ENCODE peak calls at places on chromosome 16, in eight cellular contexts. P is suprapubic skin, D is transverse colon, N is K562, C is stomach, V is sigmoid colon, A is GM12878, E is SK-N-SH. B is an unnamed sample.

GRCh38 chr16:75044800-75045361 is 46.1 kb downstream of the ZNRF1 start:
- DNase-seq in D (no peak), A (no peak), C (no peak), E (no peak), P (no peak), N (no peak), V (peak; percentile 77), B (no peak)

GRCh38 chr16:19478505-19478904 is 43.4 kb downstream of the GDE1 start:
- DNase-seq in A (no peak), P (no peak), V (no peak), D (no peak), C (no peak), E (no peak), N (no peak), B (no peak)

GRCh38 chr16:15723808-15724207 is 73.8 kb downstream of the NDE1 start:
- DNase-seq in N (no peak), E (no peak), C (no peak), A (no peak), V (no peak), D (no peak), P (no peak), B (no peak)

GRCh38 chr16:84985079-84986065 is 26.0 kb downstream of the ZDHHC7 start:
- DNase-seq in N (no peak), E (no peak), P (no peak), A (no peak), D (no peak), C (no peak), V (no peak), B (no peak)

GRCh38 chr16:66359012-66359411 is 7.5 kb upstream of the CDH5 start:
- DNase-seq in D (no peak), E (no peak), A (no peak), P (no peak), V (no peak), C (no peak), N (no peak), B (no peak)

GRCh38 chr16:48081656-48082055 is 74.1 kb downstream of the ABCC12 start:
- DNase-seq in E (no peak), A (no peak), P (no peak), C (no peak), V (no peak), N (no peak), D (no peak), B (no peak)

GRCh38 chr16:15887283-15887682 is 1.1 kb downstream of the CEP20 start:
- DNase-seq in V (no peak), N (no peak), A (no peak), E (no peak), C (no peak), P (no peak), D (no peak), B (no peak)

GRCh38 chr16:2963611-2964415 is at the start of gene KREMEN2:
- DNase-seq in D (peak; percentile 21), V (no peak), C (no peak), N (peak; percentile 91), E (peak; percentile 90), P (peak; percentile 67), A (no peak), B (no peak)

GRCh38 chr16:4373909-4374742 is 2.5 kb downstream of the VASN start:
- DNase-seq in N (peak; percentile 29), D (peak; percentile 64), C (peak; percentile 83), P (peak; percentile 92), E (no peak), A (no peak), V (peak; percentile 95), B (no peak)

GRCh38 chr16:67166883-67167168 is 2.3 kb downstream of the HSF4 start:
- DNase-seq in C (no peak), D (peak; percentile 8), A (no peak), V (no peak), N (no peak), E (no peak), P (no peak), B (no peak)

GRCh38 chr16:57446530-57447141 is 549 bp downstream of the CIAPIN1 start:
- DNase-seq in A (no peak), D (peak; percentile 31), C (peak; percentile 34), V (peak; percentile 74), E (peak; percentile 37), P (peak; percentile 83), N (peak; percentile 57), B (no peak)

GRCh38 chr16:85286970-85287814 is 174.9 kb upstream of the CIBAR2 start:
- DNase-seq in E (peak; percentile 93), N (peak; percentile 76), C (no peak), V (peak; percentile 75), D (no peak), A (no peak), P (peak; percentile 77), B (no peak)

GRCh38 chr16:25707982-25708583 is 16.3 kb downstream of the HS3ST4 start:
- DNase-seq in A (no peak), P (no peak), E (peak; percentile 33), D (peak; percentile 10), N (peak; percentile 50), V (no peak), C (peak; percentile 42), B (no peak)

GRCh38 chr16:56428087-56428486 is 2.7 kb upstream of the AMFR start:
- DNase-seq in E (no peak), A (no peak), D (no peak), P (no peak), N (no peak), V (no peak), C (no peak), B (no peak)

GRCh38 chr16:28291651-28292626 is at the start of gene SBK1:
- DNase-seq in N (peak; percentile 95), V (peak; percentile 76), E (peak; percentile 98), D (peak; percentile 84), A (peak; percentile 19), C (peak; percentile 87), P (peak; percentile 70), B (no peak)

GRCh38 chr16:85338989-85339388 is 226.7 kb upstream of the CIBAR2 start:
- DNase-seq in V (no peak), N (no peak), C (no peak), P (no peak), E (no peak), A (no peak), D (no peak), B (no peak)

GRCh38 chr16:84462296-84463210 is 41.9 kb downstream of the MEAK7 start:
- DNase-seq in E (no peak), D (no peak), A (no peak), P (no peak), N (no peak), C (no peak), V (peak; percentile 52), B (no peak)

GRCh38 chr16:15949210-15950166 is at the start of gene ABCC1:
- DNase-seq in D (peak; percentile 57), A (no peak), P (no peak), C (peak; percentile 57), E (peak; percentile 95), N (peak; percentile 87), V (no peak), B (peak; percentile 68)

GRCh38 chr16:53605356-53605755 is 98.3 kb downstream of the RPGRIP1L start:
- DNase-seq in A (no peak), D (no peak), V (no peak), N (no peak), P (no peak), E (no peak), C (no peak), B (no peak)

GRCh38 chr16:7650446-7650845 is 317.8 kb downstream of the RBFOX1 start:
- DNase-seq in V (no peak), A (no peak), E (no peak), C (no peak), P (no peak), N (no peak), D (no peak), B (no peak)

GRCh38 chr16:1592446-1592845 is 19.4 kb downstream of the IFT140 start:
- DNase-seq in E (no peak), C (no peak), N (no peak), D (no peak), A (no peak), P (no peak), V (no peak), B (no peak)
- TF ChIP-seq EP300 in E (no peak), C (no peak), N (no peak), D (no peak), A (no peak), P (no peak), V (no peak), B (no peak)

DNA sequence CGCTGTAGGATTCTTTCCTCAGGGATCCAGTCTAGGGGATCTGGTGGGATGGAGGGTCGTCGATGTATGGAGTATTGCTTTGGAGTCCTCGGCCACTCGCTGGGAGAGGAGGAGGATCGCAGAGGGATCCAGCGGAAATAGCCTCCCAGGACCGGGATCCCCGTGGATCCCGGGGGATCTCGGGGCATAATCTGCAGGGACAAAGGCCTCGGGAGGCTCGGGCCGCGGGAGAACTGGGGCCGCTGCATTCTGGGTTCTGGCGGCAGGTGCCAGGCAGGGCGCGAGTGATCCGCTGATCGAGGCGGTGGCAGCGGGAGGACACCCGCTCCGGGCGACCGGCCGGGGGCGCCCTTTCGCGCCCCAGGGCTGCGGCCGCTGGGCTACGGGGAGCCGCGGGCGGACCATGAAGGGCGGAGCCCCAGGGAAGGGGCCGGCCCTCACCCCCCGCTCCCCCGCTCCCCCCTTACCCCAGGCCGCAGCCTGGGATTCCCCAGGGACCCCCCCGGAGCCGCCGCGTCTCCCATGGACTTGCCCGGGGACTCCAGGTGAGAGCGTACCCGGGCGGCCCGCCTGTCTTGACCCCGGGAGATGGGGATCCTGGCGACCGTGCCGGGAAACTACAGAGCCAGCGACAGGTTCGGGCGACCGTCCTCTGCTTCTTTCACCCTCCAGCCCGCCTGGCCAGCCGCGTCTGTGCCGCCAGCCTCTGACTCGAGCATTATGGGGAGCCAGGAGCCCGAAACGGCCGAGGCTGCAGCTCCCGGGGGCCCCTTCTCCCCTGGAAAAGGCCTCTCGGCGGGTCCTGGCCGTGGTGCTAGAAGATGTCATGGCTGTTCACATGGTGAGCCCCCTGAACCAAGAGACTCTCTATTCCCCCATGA is 604 bp downstream of the PRR14 start:
- DNase-seq in P (peak; percentile 87), A (no peak), N (peak; percentile 88), V (peak; percentile 85), E (peak; percentile 88), C (peak; percentile 76), D (peak; percentile 80), B (no peak)
- TF ChIP-seq POLR2AphosphoS5 in P (no peak), A (no peak), N (no peak), V (peak; percentile 63), E (no peak), C (peak; percentile 56), D (no peak), B (no peak)

GRCh38 chr16:1054660-1055556 is 17.6 kb upstream of the SSTR5 start:
- DNase-seq in P (no peak), C (peak; percentile 68), V (no peak), E (peak; percentile 91), D (peak; percentile 51), N (peak; percentile 75), A (no peak), B (no peak)
- TF ChIP-seq EP300 in P (no peak), C (no peak), V (no peak), E (no peak), D (no peak), N (no peak), A (no peak), B (no peak)

DNA sequence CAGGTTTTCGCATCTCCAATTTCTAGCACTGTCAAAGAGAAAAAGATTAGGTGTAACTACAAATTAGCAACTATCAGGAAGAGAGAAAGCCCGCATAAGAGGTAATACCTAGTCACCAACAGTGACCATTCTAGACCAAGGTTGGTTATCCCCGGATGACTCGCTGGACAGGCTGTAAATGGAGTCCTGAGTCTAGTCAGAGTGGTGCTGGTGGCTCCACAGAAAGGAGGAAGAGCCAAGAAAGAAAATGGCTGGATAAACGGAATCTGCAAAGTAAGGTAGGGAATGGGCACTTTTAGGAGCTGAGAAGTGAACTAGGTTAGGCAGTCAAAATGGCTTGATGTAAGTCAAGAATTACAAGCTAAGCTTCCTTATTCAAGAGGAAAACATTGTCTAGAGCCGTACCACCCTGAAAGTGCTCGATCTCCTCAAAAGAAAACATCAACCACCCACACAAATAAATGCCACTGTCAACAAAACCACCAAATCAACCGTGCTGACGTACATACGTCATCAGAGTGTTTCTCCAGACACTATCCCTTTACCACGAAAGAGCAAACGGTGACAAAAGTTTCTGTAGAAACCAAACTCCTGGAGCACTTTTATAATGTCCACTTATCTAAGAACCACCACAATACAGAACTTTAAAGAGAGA is 2.2 kb downstream of the GSPT1 start:
- DNase-seq in C (no peak), V (no peak), P (no peak), D (no peak), N (peak; percentile 19), A (no peak), E (no peak), B (no peak)
- TF ChIP-seq POLR2AphosphoS5 in C (no peak), V (no peak), P (no peak), D (no peak), N (no peak), A (no peak), E (no peak), B (no peak)

B was measured in H1.